ENCODE peak calls at places on chromosomes 3 and 15, in six cellular contexts. One of them, this sample, is unnamed.

GRCh38 chr3:63967675-63968611 is 55.4 kb downstream of the PSMD6 start:
- DNase-seq in AG04450: no peak
- DNase-seq in HFF-Myc: no peak
- DNase-seq in heart left ventricle: no peak
- DNase-seq in GM23338: no peak
- DNase-seq in type B pancreatic cell: no peak
- DNase-seq in this sample: no peak

GRCh38 chr3:111045564-111045963 is 26.1 kb upstream of the NECTIN3 start:
- DNase-seq in AG04450: no peak
- DNase-seq in type B pancreatic cell: no peak
- DNase-seq in heart left ventricle: no peak
- DNase-seq in GM23338: no peak
- DNase-seq in HFF-Myc: no peak
- DNase-seq in this sample: no peak

GRCh38 chr3:136802481-136802996 is 16.4 kb upstream of the SLC35G2 start:
- DNase-seq in HFF-Myc: no peak
- DNase-seq in type B pancreatic cell: no peak
- DNase-seq in heart left ventricle: no peak
- DNase-seq in AG04450: no peak
- DNase-seq in GM23338: no peak
- DNase-seq in this sample: no peak

GRCh38 chr3:161208931-161209330 is 12.2 kb upstream of the NMD3 start:
- DNase-seq in AG04450: no peak
- DNase-seq in type B pancreatic cell: no peak
- DNase-seq in GM23338: peak; percentile 18
- DNase-seq in heart left ventricle: no peak
- DNase-seq in HFF-Myc: no peak
- DNase-seq in this sample: no peak

GRCh38 chr15:66706225-66706732 is 4.2 kb downstream of the SMAD6 start:
- DNase-seq in AG04450: no peak
- DNase-seq in type B pancreatic cell: no peak
- DNase-seq in HFF-Myc: no peak
- DNase-seq in GM23338: no peak
- DNase-seq in heart left ventricle: peak; percentile 79
- DNase-seq in this sample: no peak

GRCh38 chr3:102630531-102630930 is 195.7 kb downstream of the ZPLD1 start:
- DNase-seq in HFF-Myc: no peak
- DNase-seq in heart left ventricle: no peak
- DNase-seq in AG04450: no peak
- DNase-seq in GM23338: no peak
- DNase-seq in type B pancreatic cell: no peak
- DNase-seq in this sample: no peak

GRCh38 chr15:31392761-31393401 is 66.2 kb downstream of the KLF13 start:
- DNase-seq in AG04450: no peak
- DNase-seq in type B pancreatic cell: peak; percentile 69
- DNase-seq in HFF-Myc: no peak
- DNase-seq in GM23338: peak; percentile 43
- DNase-seq in heart left ventricle: peak; percentile 70
- DNase-seq in this sample: no peak

GRCh38 chr3:9036327-9037112 is 73.2 kb upstream of the RAD18 start:
- DNase-seq in type B pancreatic cell: no peak
- DNase-seq in GM23338: no peak
- DNase-seq in AG04450: peak; percentile 6
- DNase-seq in HFF-Myc: peak; percentile 40
- DNase-seq in heart left ventricle: peak; percentile 75
- DNase-seq in this sample: no peak

GRCh38 chr3:146223401-146224373 is 27.2 kb downstream of the PLSCR4 start:
- DNase-seq in type B pancreatic cell: no peak
- DNase-seq in AG04450: no peak
- DNase-seq in HFF-Myc: no peak
- DNase-seq in GM23338: no peak
- DNase-seq in heart left ventricle: no peak
- DNase-seq in this sample: no peak

GRCh38 chr3:58104155-58104554 is 95.9 kb downstream of the FLNB start:
- DNase-seq in heart left ventricle: no peak
- DNase-seq in AG04450: no peak
- DNase-seq in GM23338: no peak
- DNase-seq in HFF-Myc: no peak
- DNase-seq in type B pancreatic cell: no peak
- DNase-seq in this sample: no peak

GRCh38 chr3:170056710-170057454 is 19.1 kb downstream of the GPR160 start:
- DNase-seq in type B pancreatic cell: no peak
- DNase-seq in heart left ventricle: no peak
- DNase-seq in AG04450: no peak
- DNase-seq in GM23338: no peak
- DNase-seq in HFF-Myc: no peak
- DNase-seq in this sample: no peak

GRCh38 chr3:145721815-145722214 is 439.2 kb downstream of the PLOD2 start:
- DNase-seq in heart left ventricle: no peak
- DNase-seq in GM23338: no peak
- DNase-seq in type B pancreatic cell: no peak
- DNase-seq in AG04450: no peak
- DNase-seq in HFF-Myc: no peak
- DNase-seq in this sample: no peak

GRCh38 chr15:65373163-65373651 is 4.6 kb downstream of the IGDCC3 start:
- DNase-seq in AG04450: no peak
- DNase-seq in GM23338: no peak
- DNase-seq in type B pancreatic cell: no peak
- DNase-seq in HFF-Myc: no peak
- DNase-seq in heart left ventricle: no peak
- DNase-seq in this sample: no peak

GRCh38 chr15:67937153-67937761 is 97.4 kb upstream of the RNU6-1 start:
- DNase-seq in type B pancreatic cell: no peak
- DNase-seq in AG04450: no peak
- DNase-seq in HFF-Myc: no peak
- DNase-seq in heart left ventricle: no peak
- DNase-seq in GM23338: peak; percentile 43
- DNase-seq in this sample: no peak

GRCh38 chr3:120604784-120605183 is 8.6 kb downstream of the NDUFB4 start:
- DNase-seq in heart left ventricle: no peak
- DNase-seq in type B pancreatic cell: no peak
- DNase-seq in GM23338: peak; percentile 47
- DNase-seq in AG04450: no peak
- DNase-seq in HFF-Myc: no peak
- DNase-seq in this sample: no peak

GRCh38 chr15:71080705-71081104 is 34.6 kb upstream of the THSD4 start:
- DNase-seq in heart left ventricle: no peak
- DNase-seq in GM23338: no peak
- DNase-seq in type B pancreatic cell: no peak
- DNase-seq in HFF-Myc: peak; percentile 43
- DNase-seq in AG04450: peak; percentile 85
- DNase-seq in this sample: no peak

GRCh38 chr3:108311797-108312196 is 15.4 kb downstream of the HHLA2 start:
- DNase-seq in HFF-Myc: no peak
- DNase-seq in type B pancreatic cell: no peak
- DNase-seq in AG04450: no peak
- DNase-seq in heart left ventricle: no peak
- DNase-seq in GM23338: peak; percentile 41
- DNase-seq in this sample: no peak

GRCh38 chr15:80106051-80106450 is 46.6 kb downstream of the ZFAND6 start:
- DNase-seq in heart left ventricle: no peak
- DNase-seq in AG04450: no peak
- DNase-seq in HFF-Myc: no peak
- DNase-seq in type B pancreatic cell: no peak
- DNase-seq in GM23338: no peak
- DNase-seq in this sample: no peak

GRCh38 chr3:196772102-196772501 is 32.4 kb downstream of the PAK2 start:
- DNase-seq in GM23338: no peak
- DNase-seq in AG04450: no peak
- DNase-seq in HFF-Myc: no peak
- DNase-seq in type B pancreatic cell: no peak
- DNase-seq in heart left ventricle: no peak
- DNase-seq in this sample: no peak

GRCh38 chr15:81011593-81011992 is 10.9 kb downstream of the TLNRD1 start:
- DNase-seq in heart left ventricle: no peak
- DNase-seq in GM23338: no peak
- DNase-seq in AG04450: no peak
- DNase-seq in HFF-Myc: no peak
- DNase-seq in type B pancreatic cell: no peak
- DNase-seq in this sample: no peak

GRCh38 chr3:53102601-53103147 is 27.6 kb downstream of the RFT1 start:
- DNase-seq in GM23338: no peak
- DNase-seq in HFF-Myc: peak; percentile 21
- DNase-seq in type B pancreatic cell: no peak
- DNase-seq in heart left ventricle: no peak
- DNase-seq in AG04450: no peak
- DNase-seq in this sample: no peak

GRCh38 chr3:9909221-9910013 is 6.8 kb downstream of the IL17RE start:
- DNase-seq in AG04450: no peak
- DNase-seq in type B pancreatic cell: no peak
- DNase-seq in heart left ventricle: no peak
- DNase-seq in GM23338: no peak
- DNase-seq in HFF-Myc: no peak
- DNase-seq in this sample: no peak

GRCh38 chr3:160694345-160694744 is 17.4 kb downstream of the ARL14 start:
- DNase-seq in type B pancreatic cell: no peak
- DNase-seq in HFF-Myc: no peak
- DNase-seq in GM23338: no peak
- DNase-seq in AG04450: no peak
- DNase-seq in heart left ventricle: no peak
- DNase-seq in this sample: no peak

GRCh38 chr3:111761309-111761795 is 97.7 kb upstream of the PHLDB2 start:
- DNase-seq in type B pancreatic cell: no peak
- DNase-seq in HFF-Myc: peak; percentile 79
- DNase-seq in heart left ventricle: no peak
- DNase-seq in AG04450: no peak
- DNase-seq in GM23338: no peak
- DNase-seq in this sample: no peak

GRCh38 chr15:78634251-78635145 is 6.5 kb downstream of the CHRNB4 start:
- DNase-seq in GM23338: no peak
- DNase-seq in type B pancreatic cell: no peak
- DNase-seq in AG04450: no peak
- DNase-seq in HFF-Myc: no peak
- DNase-seq in heart left ventricle: no peak
- DNase-seq in this sample: no peak

GRCh38 chr3:182244222-182244971 is 532.7 kb downstream of the SOX2 start:
- DNase-seq in GM23338: peak; percentile 20
- DNase-seq in type B pancreatic cell: no peak
- DNase-seq in HFF-Myc: no peak
- DNase-seq in heart left ventricle: no peak
- DNase-seq in AG04450: no peak
- DNase-seq in this sample: no peak

GRCh38 chr3:12916159-12916558 is 74.8 kb upstream of the RPL32 start:
- DNase-seq in type B pancreatic cell: no peak
- DNase-seq in AG04450: no peak
- DNase-seq in heart left ventricle: no peak
- DNase-seq in GM23338: no peak
- DNase-seq in HFF-Myc: no peak
- DNase-seq in this sample: no peak

GRCh38 chr15:46280753-46281521 is 646.1 kb downstream of the SQOR start:
- DNase-seq in heart left ventricle: no peak
- DNase-seq in GM23338: peak; percentile 75
- DNase-seq in HFF-Myc: no peak
- DNase-seq in AG04450: no peak
- DNase-seq in type B pancreatic cell: no peak
- DNase-seq in this sample: no peak

GRCh38 chr3:105351821-105352220 is 14.9 kb upstream of the ALCAM start:
- DNase-seq in AG04450: no peak
- DNase-seq in heart left ventricle: no peak
- DNase-seq in HFF-Myc: no peak
- DNase-seq in type B pancreatic cell: no peak
- DNase-seq in GM23338: no peak
- DNase-seq in this sample: no peak

DNA sequence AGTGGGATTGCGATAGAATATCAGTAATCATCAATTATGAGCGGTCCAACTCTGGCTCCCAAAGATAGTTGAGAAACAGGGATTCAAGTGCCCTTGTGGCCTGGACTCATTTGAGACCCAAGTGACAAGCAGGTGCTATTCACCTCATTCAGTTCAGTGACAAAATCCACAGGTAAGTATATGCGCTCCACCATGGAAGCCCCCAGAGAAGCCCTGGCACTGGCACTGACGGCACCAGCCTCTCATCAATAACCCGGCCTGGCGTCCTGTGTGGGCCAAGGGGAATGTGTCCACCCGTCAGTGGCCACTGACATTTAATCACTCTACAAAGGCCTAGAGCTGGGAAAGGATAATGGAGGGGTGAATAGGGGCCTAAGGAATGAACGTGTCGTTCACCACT is 117.2 kb downstream of the ADCY5 start:
- DNase-seq in HFF-Myc: no peak
- DNase-seq in GM23338: no peak
- DNase-seq in type B pancreatic cell: no peak
- DNase-seq in AG04450: no peak
- DNase-seq in heart left ventricle: peak; percentile 31
- DNase-seq in this sample: no peak
- TF ChIP-seq CTCF in HFF-Myc: no peak
- TF ChIP-seq CTCF in GM23338: no peak
- TF ChIP-seq CTCF in type B pancreatic cell: no peak
- TF ChIP-seq CTCF in AG04450: no peak
- TF ChIP-seq CTCF in heart left ventricle: no peak
- TF ChIP-seq CTCF in this sample: no peak

GRCh38 chr3:62103531-62103930 is 269.8 kb downstream of the FEZF2 start:
- DNase-seq in HFF-Myc: no peak
- DNase-seq in AG04450: no peak
- DNase-seq in GM23338: no peak
- DNase-seq in heart left ventricle: no peak
- DNase-seq in type B pancreatic cell: no peak
- DNase-seq in this sample: no peak
- TF ChIP-seq CTCF in HFF-Myc: no peak
- TF ChIP-seq CTCF in AG04450: no peak
- TF ChIP-seq CTCF in GM23338: no peak
- TF ChIP-seq CTCF in heart left ventricle: no peak
- TF ChIP-seq CTCF in type B pancreatic cell: no peak
- TF ChIP-seq CTCF in this sample: no peak

GRCh38 chr3:191328383-191328962 is 721 bp upstream of the CCDC50 start:
- DNase-seq in HFF-Myc: no peak
- DNase-seq in GM23338: no peak
- DNase-seq in heart left ventricle: no peak
- DNase-seq in type B pancreatic cell: no peak
- DNase-seq in AG04450: no peak
- DNase-seq in this sample: no peak

GRCh38 chr3:191329654-191330308 is 545 bp downstream of the UTS2B start:
- DNase-seq in type B pancreatic cell: peak; percentile 76
- DNase-seq in AG04450: no peak
- DNase-seq in heart left ventricle: peak; percentile 74
- DNase-seq in GM23338: peak; percentile 71
- DNase-seq in HFF-Myc: no peak
- DNase-seq in this sample: no peak

GRCh38 chr3:191330309-191330712 is at the start of gene UTS2B:
- DNase-seq in AG04450: peak; percentile 61
- DNase-seq in heart left ventricle: no peak
- DNase-seq in HFF-Myc: no peak
- DNase-seq in type B pancreatic cell: no peak
- DNase-seq in GM23338: peak; percentile 13
- DNase-seq in this sample: no peak

GRCh38 chr3:191327526-191327925 is 1.7 kb upstream of the CCDC50 start:
- DNase-seq in type B pancreatic cell: no peak
- DNase-seq in HFF-Myc: no peak
- DNase-seq in GM23338: no peak
- DNase-seq in AG04450: no peak
- DNase-seq in heart left ventricle: no peak
- DNase-seq in this sample: no peak

GRCh38 chr3:191328963-191329653 is at the start of gene CCDC50:
- DNase-seq in type B pancreatic cell: peak; percentile 85
- DNase-seq in GM23338: peak; percentile 90
- DNase-seq in heart left ventricle: peak; percentile 92
- DNase-seq in HFF-Myc: no peak
- DNase-seq in AG04450: no peak
- DNase-seq in this sample: peak; percentile 61
- TF ChIP-seq CTCF in type B pancreatic cell: peak; percentile 46
- TF ChIP-seq CTCF in GM23338: no peak
- TF ChIP-seq CTCF in heart left ventricle: no peak
- TF ChIP-seq CTCF in HFF-Myc: no peak
- TF ChIP-seq CTCF in AG04450: no peak
- TF ChIP-seq CTCF in this sample: no peak

GRCh38 chr3:124347418-124347817 is 355.5 kb upstream of the ROPN1 start:
- DNase-seq in HFF-Myc: no peak
- DNase-seq in GM23338: no peak
- DNase-seq in AG04450: no peak
- DNase-seq in type B pancreatic cell: no peak
- DNase-seq in heart left ventricle: no peak
- DNase-seq in this sample: no peak
- TF ChIP-seq CTCF in HFF-Myc: no peak
- TF ChIP-seq CTCF in GM23338: no peak
- TF ChIP-seq CTCF in AG04450: peak; percentile 2
- TF ChIP-seq CTCF in type B pancreatic cell: no peak
- TF ChIP-seq CTCF in heart left ventricle: no peak
- TF ChIP-seq CTCF in this sample: no peak